ENCODE peak calls at places on chromosomes 2 and 18, in seven cellular contexts. F, X, R, Z, W, Y and B are unnamed samples.
A peak's percentile ranks its signal among the peaks of the same experiment; 100 is the strongest.

GRCh38 chr2:145273840-145274239 is 753.9 kb upstream of the ZEB2 start:
- DNase-seq in F (no peak), X (no peak), R (no peak), Z (no peak), W (no peak), Y (no peak), B (no peak)

GRCh38 chr2:157032019-157032418 is 225.5 kb upstream of the GALNT5 start:
- DNase-seq in F (no peak), X (no peak), R (no peak), Z (no peak), W (no peak), Y (no peak), B (peak; percentile 52)

GRCh38 chr18:76168206-76168605 is 326.8 kb downstream of the ZNF516 start:
- DNase-seq in F (no peak), X (no peak), R (no peak), Z (no peak), W (no peak), Y (no peak), B (no peak)

GRCh38 chr2:36779462-36779861 is 83.0 kb downstream of the VIT start:
- DNase-seq in F (no peak), X (no peak), R (no peak), Z (no peak), W (no peak), Y (no peak), B (no peak)

GRCh38 chr2:132416080-132416911 is at the start of gene GPR39:
- DNase-seq in F (no peak), X (peak; percentile 13), R (no peak), Z (no peak), W (peak; percentile 76), Y (no peak), B (peak; percentile 95)

GRCh38 chr2:62426005-62426912 is 79.7 kb downstream of the TMEM17 start:
- DNase-seq in F (no peak), X (no peak), R (no peak), Z (no peak), W (no peak), Y (no peak), B (no peak)

GRCh38 chr2:127086800-127087737 is 19.9 kb downstream of the BIN1 start:
- DNase-seq in F (no peak), X (no peak), R (no peak), Z (no peak), W (peak; percentile 76), Y (no peak), B (peak; percentile 99)

GRCh38 chr2:127413200-127413599 is 5.0 kb upstream of the PROC start:
- DNase-seq in F (no peak), X (no peak), R (no peak), Z (no peak), W (no peak), Y (no peak), B (no peak)

GRCh38 chr18:27728659-27729058 is 448.3 kb downstream of the CDH2 start:
- DNase-seq in F (no peak), X (no peak), R (no peak), Z (no peak), W (no peak), Y (no peak), B (no peak)

GRCh38 chr18:46013484-46014189 is 46.5 kb upstream of the EPG5 start:
- DNase-seq in F (no peak), X (no peak), R (no peak), Z (no peak), W (no peak), Y (no peak), B (no peak)

GRCh38 chr18:25089470-25089869 is 262.5 kb downstream of the ZNF521 start:
- DNase-seq in F (no peak), X (no peak), R (no peak), Z (no peak), W (no peak), Y (no peak), B (no peak)

GRCh38 chr2:241314181-241314932 is 1.1 kb downstream of the HDLBP start:
- DNase-seq in F (no peak), X (no peak), R (no peak), Z (no peak), W (no peak), Y (no peak), B (peak; percentile 68)

GRCh38 chr2:11495844-11496271 is 29.9 kb upstream of the E2F6 start:
- DNase-seq in F (no peak), X (no peak), R (no peak), Z (no peak), W (peak; percentile 76), Y (no peak), B (no peak)

GRCh38 chr2:25912851-25913695 is 34.8 kb upstream of the ASXL2 start:
- DNase-seq in F (no peak), X (no peak), R (peak; percentile 22), Z (no peak), W (peak; percentile 32), Y (no peak), B (peak; percentile 63)

GRCh38 chr2:219495531-219496122 is 3.1 kb upstream of the GMPPA start:
- DNase-seq in F (no peak), X (peak; percentile 12), R (peak; percentile 69), Z (peak; percentile 58), W (peak; percentile 86), Y (no peak), B (peak; percentile 83)

GRCh38 chr2:101625387-101625786 is 72.1 kb upstream of the MAP4K4 start:
- DNase-seq in F (no peak), X (no peak), R (no peak), Z (no peak), W (no peak), Y (peak; percentile 55), B (no peak)

GRCh38 chr2:205089958-205090357 is 544.7 kb downstream of the PARD3B start:
- DNase-seq in F (no peak), X (no peak), R (no peak), Z (no peak), W (no peak), Y (no peak), B (peak; percentile 59)

GRCh38 chr2:133418021-133418420 is 150.2 kb downstream of the NCKAP5 start:
- DNase-seq in F (no peak), X (no peak), R (no peak), Z (no peak), W (no peak), Y (no peak), B (no peak)

GRCh38 chr2:118750959-118751565 is 96.4 kb downstream of the EN1 start:
- DNase-seq in F (no peak), X (no peak), R (no peak), Z (no peak), W (no peak), Y (no peak), B (no peak)

GRCh38 chr2:74461187-74462053 is 3.2 kb downstream of the WBP1 start:
- DNase-seq in F (no peak), X (no peak), R (no peak), Z (no peak), W (no peak), Y (no peak), B (no peak)

GRCh38 chr18:4125246-4125938 is 329.7 kb downstream of the DLGAP1 start:
- DNase-seq in F (no peak), X (no peak), R (no peak), Z (no peak), W (peak; percentile 40), Y (no peak), B (no peak)

GRCh38 chr2:134141598-134142340 is 112.1 kb upstream of the MGAT5 start:
- DNase-seq in F (no peak), X (no peak), R (no peak), Z (no peak), W (no peak), Y (no peak), B (no peak)

GRCh38 chr2:97957432-97958183 is 38.1 kb downstream of the TMEM131 start:
- DNase-seq in F (no peak), X (no peak), R (no peak), Z (no peak), W (no peak), Y (no peak), B (no peak)

GRCh38 chr18:3472681-3473544 is 22.9 kb downstream of the TGIF1 start:
- DNase-seq in F (no peak), X (no peak), R (no peak), Z (no peak), W (no peak), Y (no peak), B (no peak)

GRCh38 chr18:2948038-2948437 is 64.9 kb downstream of the LPIN2 start:
- DNase-seq in F (no peak), X (no peak), R (no peak), Z (no peak), W (peak; percentile 16), Y (no peak), B (peak; percentile 76)

GRCh38 chr2:24304621-24305020 is 55.7 kb downstream of the ITSN2 start:
- DNase-seq in F (no peak), X (no peak), R (no peak), Z (no peak), W (no peak), Y (no peak), B (peak; percentile 16)

GRCh38 chr2:216918088-216918680 is 58.3 kb upstream of the TNP1 start:
- DNase-seq in F (no peak), X (no peak), R (no peak), Z (no peak), W (no peak), Y (no peak), B (peak; percentile 7)

GRCh38 chr18:79867666-79868065 is 69.9 kb downstream of the KCNG2 start:
- DNase-seq in F (no peak), X (no peak), R (no peak), Z (no peak), W (no peak), Y (no peak), B (no peak)

GRCh38 chr18:48108136-48108535 is 177.7 kb upstream of the SMAD2 start:
- DNase-seq in F (no peak), X (no peak), R (no peak), Z (no peak), W (no peak), Y (no peak), B (no peak)

GRCh38 chr2:62505109-62505508 is 886 bp downstream of the TMEM17 start:
- DNase-seq in F (no peak), X (no peak), R (no peak), Z (no peak), W (no peak), Y (no peak), B (no peak)

GRCh38 chr2:31998731-31999383 is 12.0 kb downstream of the MEMO1 start:
- DNase-seq in F (no peak), X (no peak), R (no peak), Z (no peak), W (no peak), Y (no peak), B (no peak)

GRCh38 chr2:101729521-101730190 is 32.1 kb downstream of the MAP4K4 start:
- DNase-seq in F (no peak), X (no peak), R (no peak), Z (no peak), W (no peak), Y (no peak), B (no peak)

GRCh38 chr2:124437811-124438210 is 412.7 kb downstream of the CNTNAP5 start:
- DNase-seq in F (no peak), X (no peak), R (no peak), Z (no peak), W (peak; percentile 47), Y (no peak), B (no peak)

GRCh38 chr2:131067465-131067864 is 25.8 kb downstream of the FAM168B start:
- DNase-seq in F (no peak), X (no peak), R (no peak), Z (no peak), W (no peak), Y (no peak), B (no peak)

GRCh38 chr2:3959372-3959771 is 256.0 kb downstream of the DCDC2C start:
- DNase-seq in F (no peak), X (no peak), R (no peak), Z (no peak), W (peak; percentile 60), Y (no peak), B (peak; percentile 16)

GRCh38 chr2:131104487-131105155 is 515 bp upstream of the PLEKHB2 start:
- DNase-seq in F (peak; percentile 59), X (peak; percentile 81), R (no peak), Z (peak; percentile 24), W (no peak), Y (peak; percentile 61), B (peak; percentile 83)

GRCh38 chr18:62249478-62250097 is 62.5 kb downstream of the RELCH start:
- DNase-seq in F (no peak), X (no peak), R (no peak), Z (peak; percentile 64), W (peak; percentile 80), Y (peak; percentile 68), B (peak; percentile 85)

GRCh38 chr2:210626849-210627248 is 70.5 kb downstream of the CPS1 start:
- DNase-seq in F (no peak), X (no peak), R (no peak), Z (no peak), W (no peak), Y (no peak), B (peak; percentile 13)